ENCODE peak calls at places on chromosomes 13 and 19, in five cellular contexts. One of them, this sample, is unnamed.

GRCh38 chr19:17902701-17903100 is 30.1 kb upstream of the CCDC124 start:
- DNase-seq in choroid plexus epithelial cell: peak
- DNase-seq in mucosa of gallbladder: no peak
- DNase-seq in AG04449: peak
- DNase-seq in fibroblast of the conjunctiva: peak
- DNase-seq in this sample: peak

GRCh38 chr13:71880753-71881541 is 13.9 kb upstream of the DACH1 start:
- DNase-seq in choroid plexus epithelial cell: no peak
- DNase-seq in mucosa of gallbladder: no peak
- DNase-seq in AG04449: no peak
- DNase-seq in fibroblast of the conjunctiva: no peak
- DNase-seq in this sample: no peak

GRCh38 chr13:97134364-97135095 is 87.6 kb upstream of the MBNL2 start:
- DNase-seq in choroid plexus epithelial cell: peak
- DNase-seq in mucosa of gallbladder: no peak
- DNase-seq in AG04449: no peak
- DNase-seq in fibroblast of the conjunctiva: no peak
- DNase-seq in this sample: no peak

GRCh38 chr19:51102991-51103390 is 5.2 kb downstream of the CTU1 start:
- DNase-seq in choroid plexus epithelial cell: no peak
- DNase-seq in mucosa of gallbladder: no peak
- DNase-seq in AG04449: no peak
- DNase-seq in fibroblast of the conjunctiva: no peak
- DNase-seq in this sample: no peak

GRCh38 chr13:97743946-97744345 is 209.5 kb upstream of the IPO5 start:
- DNase-seq in choroid plexus epithelial cell: peak
- DNase-seq in mucosa of gallbladder: no peak
- DNase-seq in AG04449: no peak
- DNase-seq in fibroblast of the conjunctiva: peak
- DNase-seq in this sample: peak

GRCh38 chr19:916645-917322 is 349 bp upstream of the KISS1R start:
- DNase-seq in choroid plexus epithelial cell: no peak
- DNase-seq in mucosa of gallbladder: no peak
- DNase-seq in AG04449: no peak
- DNase-seq in fibroblast of the conjunctiva: no peak
- DNase-seq in this sample: no peak

GRCh38 chr13:107119989-107120881 is 552.3 kb upstream of the ARGLU1 start:
- DNase-seq in choroid plexus epithelial cell: no peak
- DNase-seq in mucosa of gallbladder: no peak
- DNase-seq in AG04449: no peak
- DNase-seq in fibroblast of the conjunctiva: no peak
- DNase-seq in this sample: no peak

GRCh38 chr13:41411536-41411935 is 45.8 kb upstream of the RGCC start:
- DNase-seq in choroid plexus epithelial cell: peak
- DNase-seq in mucosa of gallbladder: no peak
- DNase-seq in AG04449: peak
- DNase-seq in fibroblast of the conjunctiva: peak
- DNase-seq in this sample: peak

GRCh38 chr19:29454109-29454508 is 71.7 kb upstream of the VSTM2B start:
- DNase-seq in choroid plexus epithelial cell: no peak
- DNase-seq in mucosa of gallbladder: peak
- DNase-seq in AG04449: no peak
- DNase-seq in fibroblast of the conjunctiva: no peak
- DNase-seq in this sample: no peak

GRCh38 chr19:9962623-9963290 is 26.4 kb upstream of the OLFM2 start:
- DNase-seq in choroid plexus epithelial cell: no peak
- DNase-seq in mucosa of gallbladder: no peak
- DNase-seq in AG04449: no peak
- DNase-seq in fibroblast of the conjunctiva: no peak
- DNase-seq in this sample: no peak

This sample was measured in skeletal muscle cell.